ENCODE peak calls at places on chromosomes 11 and 22, in five cellular contexts. J is T-helper 1 cell; O is A673; X is activated CD4-positive, alpha-beta T cell treated with anti-CD3 and anti-CD28 coated beads, Interleukin-2, amount 50 U/mL, for 4 hours; T is left colon. L is an unnamed sample.

GRCh38 chr22:44523981-44524759 is 26.1 kb upstream of the RTL6 start:
- DNase-seq in J (no peak), O (peak; percentile 68), T (peak; percentile 48), X (no peak), L (no peak)

GRCh38 chr11:9756461-9756860 is 92.6 kb downstream of the SWAP70 start:
- DNase-seq in J (no peak), O (no peak), X (no peak), T (no peak), L (no peak)

GRCh38 chr22:49298834-49299750 is 528.6 kb downstream of the BRD1 start:
- DNase-seq in J (no peak), O (no peak), T (peak; percentile 6), X (no peak), L (peak; percentile 83)

GRCh38 chr11:95599959-95600586 is 189.5 kb downstream of the FAM76B start:
- DNase-seq in T (no peak), O (no peak), J (no peak), X (peak; percentile 38), L (no peak)

GRCh38 chr11:33191456-33191855 is 30.2 kb upstream of the CSTF3 start:
- DNase-seq in T (no peak), J (no peak), O (no peak), X (no peak), L (no peak)

GRCh38 chr22:28185130-28185529 is 266.1 kb upstream of the PITPNB start:
- DNase-seq in X (no peak), J (no peak), T (no peak), O (no peak), L (no peak)

GRCh38 chr11:33605703-33606102 is 94.9 kb downstream of the C11orf91 start:
- DNase-seq in T (no peak), O (no peak), J (no peak), X (no peak), L (no peak)

GRCh38 chr22:21031545-21032036 is 770 bp downstream of the SLC7A4 start:
- DNase-seq in X (no peak), J (no peak), T (no peak), O (no peak), L (no peak)

GRCh38 chr11:12496181-12497025 is 119.0 kb downstream of the PARVA start:
- DNase-seq in X (no peak), J (no peak), O (peak; percentile 7), T (peak; percentile 8), L (no peak)

GRCh38 chr22:48089601-48090331 is 1327.3 kb downstream of the TBC1D22A start:
- DNase-seq in T (peak; percentile 28), X (no peak), J (no peak), O (peak; percentile 46), L (no peak)

GRCh38 chr11:27139742-27140141 is 99.1 kb downstream of the BBOX1 start:
- DNase-seq in X (no peak), T (no peak), O (no peak), J (no peak), L (no peak)

GRCh38 chr11:85756401-85757200 is 54.3 kb downstream of the SYTL2 start:
- DNase-seq in X (peak; percentile 18), J (no peak), T (peak; percentile 83), O (peak; percentile 85), L (no peak)

GRCh38 chr11:70928854-70929598 is 323.4 kb downstream of the SHANK2 start:
- DNase-seq in X (no peak), O (no peak), T (no peak), J (no peak), L (no peak)

GRCh38 chr11:86116386-86116726 is 47.5 kb upstream of the PICALM start:
- DNase-seq in O (no peak), T (no peak), X (peak; percentile 10), J (no peak), L (no peak)

GRCh38 chr11:70826541-70826943 is 425.8 kb downstream of the SHANK2 start:
- DNase-seq in X (no peak), T (peak; percentile 34), J (no peak), O (peak; percentile 54), L (no peak)

GRCh38 chr11:1746956-1747752 is 3.2 kb downstream of the IFITM10 start:
- DNase-seq in J (no peak), X (no peak), T (no peak), O (no peak), L (peak; percentile 90)

GRCh38 chr11:117484159-117484558 is 156.5 kb downstream of the CEP164 start:
- DNase-seq in X (no peak), J (no peak), O (no peak), T (no peak), L (no peak)

GRCh38 chr11:80163011-80163410 is 722.2 kb upstream of the TENM4 start:
- DNase-seq in O (no peak), T (no peak), X (no peak), J (no peak), L (no peak)

GRCh38 chr11:69335461-69336386 is 41.8 kb downstream of the MYEOV start:
- DNase-seq in X (no peak), T (peak; percentile 21), J (no peak), O (no peak), L (peak; percentile 73)

GRCh38 chr22:47445212-47445611 is 682.8 kb downstream of the TBC1D22A start:
- DNase-seq in T (no peak), O (no peak), X (no peak), J (no peak), L (no peak)

GRCh38 chr11:33195391-33196190 is 34.3 kb upstream of the CSTF3 start:
- DNase-seq in T (no peak), J (no peak), O (no peak), X (no peak), L (no peak)